ENCODE peak calls at places on chromosomes 12 and 14, in ten cellular contexts. I, C, R, Q, U, S, H, W, K and L are unnamed samples.

GRCh38 chr14:55756563-55756962 is 176.6 kb downstream of the KTN1 start:
- DNase-seq in I (no peak), C (no peak), R (no peak), Q (no peak), U (no peak), S (no peak), H (no peak), W (no peak), K (no peak), L (no peak)

GRCh38 chr14:65551019-65551643 is 138.6 kb downstream of the FUT8 start:
- DNase-seq in I (no peak), C (no peak), R (no peak), Q (no peak), U (no peak), S (no peak), H (no peak), W (no peak), K (no peak), L (no peak)

GRCh38 chr12:131119936-131120335 is 166.2 kb downstream of the ADGRD1 start:
- DNase-seq in I (peak), C (peak), R (no peak), Q (no peak), U (no peak), S (no peak), H (no peak), W (no peak), K (no peak), L (no peak)

GRCh38 chr14:65637780-65638179 is 225.2 kb downstream of the FUT8 start:
- DNase-seq in I (no peak), C (no peak), R (no peak), Q (no peak), U (peak), S (no peak), H (no peak), W (peak), K (no peak), L (no peak)

GRCh38 chr14:24316597-24316950 is 5.3 kb downstream of the LTB4R start:
- DNase-seq in I (no peak), C (no peak), R (no peak), Q (no peak), U (no peak), S (no peak), H (no peak), W (no peak), K (no peak), L (no peak)

GRCh38 chr14:42731480-42731879 is 1124.8 kb downstream of the LRFN5 start:
- DNase-seq in I (no peak), C (no peak), R (no peak), Q (no peak), U (no peak), S (no peak), H (no peak), W (no peak), K (no peak), L (no peak)

GRCh38 chr14:24943024-24943423 is 106.9 kb downstream of the STXBP6 start:
- DNase-seq in I (no peak), C (no peak), R (no peak), Q (no peak), U (no peak), S (no peak), H (no peak), W (no peak), K (peak), L (no peak)

GRCh38 chr14:36519431-36520321 is at the start of gene NKX2-1:
- DNase-seq in I (no peak), C (no peak), R (no peak), Q (no peak), U (no peak), S (no peak), H (no peak), W (no peak), K (no peak), L (no peak)

GRCh38 chr14:27945512-27945911 is 821.1 kb upstream of the FOXG1 start:
- DNase-seq in I (no peak), C (no peak), R (no peak), Q (no peak), U (no peak), S (no peak), H (no peak), W (no peak), K (no peak), L (no peak)

GRCh38 chr14:61584258-61584657 is 111.1 kb upstream of the HIF1A start:
- DNase-seq in I (no peak), C (no peak), R (no peak), Q (no peak), U (no peak), S (no peak), H (no peak), W (no peak), K (no peak), L (no peak)

GRCh38 chr14:78157855-78158436 is 12.2 kb upstream of the NRXN3 start:
- DNase-seq in I (no peak), C (no peak), R (peak), Q (peak), U (no peak), S (no peak), H (no peak), W (no peak), K (no peak), L (no peak)

GRCh38 chr12:87216436-87216835 is 812.8 kb downstream of the C12orf50 start:
- DNase-seq in I (no peak), C (no peak), R (no peak), Q (no peak), U (no peak), S (no peak), H (no peak), W (no peak), K (no peak), L (no peak)

GRCh38 chr12:94046626-94047410 is 101.6 kb upstream of the PLXNC1 start:
- DNase-seq in I (no peak), C (no peak), R (no peak), Q (peak), U (no peak), S (no peak), H (no peak), W (no peak), K (no peak), L (no peak)

GRCh38 chr14:95817271-95817670 is 59.4 kb upstream of the TUNAR start:
- DNase-seq in I (no peak), C (no peak), R (no peak), Q (no peak), U (no peak), S (no peak), H (no peak), W (no peak), K (no peak), L (no peak)

GRCh38 chr14:99363616-99364290 is 91.8 kb upstream of the BCL11B start:
- DNase-seq in I (no peak), C (peak), R (no peak), Q (no peak), U (no peak), S (no peak), H (no peak), W (no peak), K (no peak), L (no peak)

GRCh38 chr12:53290661-53291060 is 4.7 kb upstream of the PFDN5 start:
- DNase-seq in I (no peak), C (no peak), R (no peak), Q (no peak), U (no peak), S (no peak), H (no peak), W (no peak), K (no peak), L (no peak)

GRCh38 chr14:95609398-95609990 is 74.6 kb downstream of the GLRX5 start:
- DNase-seq in I (no peak), C (no peak), R (peak), Q (peak), U (no peak), S (no peak), H (no peak), W (peak), K (no peak), L (no peak)

GRCh38 chr12:14768823-14769405 is 34.4 kb downstream of the WBP11 start:
- DNase-seq in I (no peak), C (no peak), R (no peak), Q (no peak), U (no peak), S (no peak), H (peak), W (no peak), K (no peak), L (no peak)

GRCh38 chr14:105980224-105980623 is 453.8 kb downstream of the TMEM121 start:
- DNase-seq in I (no peak), C (no peak), R (no peak), Q (no peak), U (no peak), S (no peak), H (no peak), W (no peak), K (no peak), L (no peak)

GRCh38 chr12:103823871-103824270 is 17.2 kb downstream of the NT5DC3 start:
- DNase-seq in I (no peak), C (no peak), R (no peak), Q (no peak), U (no peak), S (no peak), H (no peak), W (no peak), K (no peak), L (no peak)

GRCh38 chr12:130672122-130672825 is 43.8 kb downstream of the RIMBP2 start:
- DNase-seq in I (peak), C (no peak), R (no peak), Q (no peak), U (no peak), S (no peak), H (no peak), W (no peak), K (no peak), L (no peak)

GRCh38 chr12:95532851-95533250 is 18.4 kb downstream of the USP44 start:
- DNase-seq in I (no peak), C (no peak), R (peak), Q (no peak), U (no peak), S (no peak), H (no peak), W (no peak), K (no peak), L (no peak)

GRCh38 chr14:93984070-93984469 is 7.7 kb upstream of the ASB2 start:
- DNase-seq in I (no peak), C (no peak), R (no peak), Q (no peak), U (no peak), S (no peak), H (no peak), W (no peak), K (no peak), L (no peak)

GRCh38 chr12:63889236-63889635 is 44.7 kb downstream of the SRGAP1 start:
- DNase-seq in I (no peak), C (no peak), R (no peak), Q (no peak), U (no peak), S (no peak), H (no peak), W (no peak), K (no peak), L (no peak)

GRCh38 chr12:57514720-57515467 is 5.4 kb downstream of the DDIT3 start:
- DNase-seq in I (peak), C (no peak), R (no peak), Q (no peak), U (no peak), S (no peak), H (no peak), W (no peak), K (no peak), L (no peak)

GRCh38 chr12:67704071-67704470 is 55.5 kb downstream of the DYRK2 start:
- DNase-seq in I (no peak), C (no peak), R (no peak), Q (no peak), U (no peak), S (no peak), H (no peak), W (no peak), K (no peak), L (no peak)

GRCh38 chr14:96264200-96264553 is 8.2 kb downstream of the BDKRB1 start:
- DNase-seq in I (no peak), C (no peak), R (no peak), Q (no peak), U (no peak), S (no peak), H (no peak), W (no peak), K (no peak), L (no peak)

GRCh38 chr12:72081787-72082186 is 143.1 kb downstream of the TPH2 start:
- DNase-seq in I (no peak), C (no peak), R (no peak), Q (no peak), U (no peak), S (no peak), H (no peak), W (no peak), K (no peak), L (no peak)

GRCh38 chr12:111248981-111249380 is 119.9 kb downstream of the PHETA1 start:
- DNase-seq in I (no peak), C (no peak), R (no peak), Q (no peak), U (no peak), S (no peak), H (no peak), W (no peak), K (no peak), L (no peak)

GRCh38 chr12:58316926-58317325 is 375.6 kb downstream of the ATP23 start:
- DNase-seq in I (no peak), C (no peak), R (no peak), Q (no peak), U (no peak), S (no peak), H (no peak), W (no peak), K (no peak), L (no peak)

GRCh38 chr12:82479511-82479910 is 121.2 kb downstream of the METTL25 start:
- DNase-seq in I (no peak), C (no peak), R (no peak), Q (no peak), U (no peak), S (no peak), H (no peak), W (no peak), K (no peak), L (no peak)

GRCh38 chr14:83709116-83709515 is 1820.8 kb upstream of the FLRT2 start:
- DNase-seq in I (no peak), C (no peak), R (no peak), Q (no peak), U (no peak), S (no peak), H (no peak), W (no peak), K (no peak), L (no peak)

GRCh38 chr14:23129759-23130316 is 10.8 kb upstream of the CEBPE start:
- DNase-seq in I (no peak), C (no peak), R (no peak), Q (no peak), U (no peak), S (no peak), H (no peak), W (no peak), K (no peak), L (no peak)

GRCh38 chr12:123808167-123808566 is 46.1 kb downstream of the DNAH10 start:
- DNase-seq in I (no peak), C (no peak), R (peak), Q (no peak), U (no peak), S (no peak), H (no peak), W (peak), K (no peak), L (no peak)

GRCh38 chr12:39824505-39825198 is 205.0 kb upstream of the ABCD2 start:
- DNase-seq in I (no peak), C (no peak), R (peak), Q (no peak), U (no peak), S (no peak), H (no peak), W (no peak), K (no peak), L (no peak)

GRCh38 chr14:99729991-99730875 is 46.1 kb downstream of the CYP46A1 start:
- DNase-seq in I (peak), C (peak), R (peak), Q (peak), U (peak), S (peak), H (peak), W (peak), K (peak), L (peak)

GRCh38 chr12:67193705-67194104 is 75.5 kb upstream of the CAND1 start:
- DNase-seq in I (no peak), C (no peak), R (peak), Q (peak), U (peak), S (no peak), H (no peak), W (no peak), K (no peak), L (no peak)

GRCh38 chr14:61736751-61737150 is 25.5 kb upstream of the SNAPC1 start:
- DNase-seq in I (no peak), C (no peak), R (no peak), Q (no peak), U (no peak), S (no peak), H (no peak), W (no peak), K (no peak), L (no peak)

GRCh38 chr14:93035917-93036651 is 79.6 kb downstream of the ITPK1 start:
- DNase-seq in I (no peak), C (no peak), R (peak), Q (no peak), U (no peak), S (no peak), H (no peak), W (no peak), K (peak), L (no peak)

GRCh38 chr12:108277613-108278012 is 61.5 kb downstream of the CMKLR1 start:
- DNase-seq in I (no peak), C (no peak), R (no peak), Q (no peak), U (no peak), S (no peak), H (no peak), W (no peak), K (no peak), L (no peak)

GRCh38 chr14:72615511-72616121 is 278.3 kb downstream of the DPF3 start:
- DNase-seq in I (peak), C (no peak), R (no peak), Q (no peak), U (no peak), S (no peak), H (no peak), W (no peak), K (peak), L (no peak)

GRCh38 chr14:72613975-72614319 is 280.0 kb downstream of the DPF3 start:
- DNase-seq in I (no peak), C (no peak), R (no peak), Q (no peak), U (no peak), S (no peak), H (no peak), W (no peak), K (no peak), L (no peak)

GRCh38 chr14:72616294-72616693 is 277.6 kb downstream of the DPF3 start:
- DNase-seq in I (no peak), C (no peak), R (no peak), Q (no peak), U (no peak), S (no peak), H (no peak), W (no peak), K (no peak), L (no peak)

GRCh38 chr14:72614365-72614764 is 279.5 kb downstream of the DPF3 start:
- DNase-seq in I (no peak), C (no peak), R (no peak), Q (no peak), U (no peak), S (no peak), H (no peak), W (no peak), K (no peak), L (no peak)

DNA sequence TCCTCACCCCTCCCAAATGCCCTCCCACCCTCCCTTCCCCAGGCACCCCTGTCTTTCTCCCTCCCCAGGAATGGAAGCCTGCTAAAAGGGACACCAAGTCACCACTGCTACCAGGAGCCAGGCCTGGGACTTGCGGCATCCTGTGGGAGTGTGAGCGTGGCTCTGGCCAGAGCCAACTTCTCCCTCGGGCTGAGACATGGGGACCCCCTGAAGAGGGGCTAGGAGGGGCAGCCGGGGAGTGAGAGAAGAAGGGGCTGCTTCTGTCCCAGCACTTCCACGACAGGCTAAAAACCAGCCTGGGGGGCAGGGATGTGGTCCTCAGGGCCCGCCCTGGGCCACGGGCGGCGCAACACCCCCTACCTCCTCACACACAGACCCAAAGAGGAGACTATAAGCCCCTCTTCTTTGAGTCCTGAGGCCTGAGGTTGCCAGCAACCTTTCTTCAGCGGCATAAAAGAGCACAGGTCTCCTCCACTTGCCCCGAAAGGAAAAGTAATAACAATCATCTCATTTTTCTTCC is 278.9 kb downstream of the DPF3 start:
- DNase-seq in I (no peak), C (no peak), R (no peak), Q (no peak), U (no peak), S (no peak), H (no peak), W (no peak), K (no peak), L (no peak)
- H3K27ac ChIP-seq in I (no peak), C (no peak), R (no peak), Q (peak), U (no peak), S (no peak), H (no peak), W (no peak), K (peak), L (no peak)

DNA sequence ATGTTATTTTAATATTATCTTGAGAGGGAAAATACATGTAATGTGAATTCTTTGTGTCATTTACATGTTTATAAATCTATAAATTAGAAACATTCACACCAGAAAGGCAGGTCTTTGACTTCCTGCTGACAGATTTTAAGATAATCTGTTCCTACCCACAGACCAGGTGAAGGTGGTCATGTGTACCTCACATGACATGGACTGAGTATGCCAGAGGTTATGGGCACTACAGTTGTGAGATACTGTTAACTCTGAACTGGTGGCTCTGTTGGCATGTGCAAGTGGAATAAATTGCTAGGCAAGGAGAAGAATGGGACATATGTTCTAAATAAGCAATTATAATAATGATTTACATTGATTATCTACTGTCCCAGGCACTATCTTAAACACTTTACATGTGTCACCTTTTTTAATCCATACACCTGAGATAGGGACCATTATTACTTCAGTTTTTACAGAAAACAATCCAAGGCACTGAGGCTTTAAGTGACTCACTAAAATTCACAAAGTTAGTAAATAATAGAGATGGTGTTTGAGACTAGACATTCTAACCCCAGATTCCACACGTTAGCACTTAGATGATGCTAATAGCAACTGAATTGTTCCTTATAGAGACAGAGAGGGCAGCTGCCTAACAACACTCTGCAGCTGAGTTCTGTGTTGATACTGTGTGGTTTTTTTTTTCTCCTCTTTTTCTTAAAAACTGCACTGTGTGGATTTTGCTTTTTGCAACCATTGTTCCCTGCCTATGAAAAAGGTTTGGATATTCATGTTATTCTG is 23.8 kb downstream of the SLC16A7 start:
- DNase-seq in I (no peak), C (no peak), R (no peak), Q (no peak), U (no peak), S (no peak), H (no peak), W (no peak), K (no peak), L (no peak)
- H3K27ac ChIP-seq in I (no peak), C (no peak), R (no peak), Q (peak), U (no peak), S (no peak), H (no peak), W (no peak), K (peak), L (no peak)

GRCh38 chr12:122523846-122524718 is 2.7 kb downstream of the RSRC2 start:
- DNase-seq in I (no peak), C (no peak), R (no peak), Q (no peak), U (no peak), S (no peak), H (no peak), W (no peak), K (no peak), L (no peak)
- H3K27ac ChIP-seq in I (peak), C (no peak), R (peak), Q (no peak), U (peak), S (no peak), H (peak), W (no peak), K (peak), L (peak)

DNA sequence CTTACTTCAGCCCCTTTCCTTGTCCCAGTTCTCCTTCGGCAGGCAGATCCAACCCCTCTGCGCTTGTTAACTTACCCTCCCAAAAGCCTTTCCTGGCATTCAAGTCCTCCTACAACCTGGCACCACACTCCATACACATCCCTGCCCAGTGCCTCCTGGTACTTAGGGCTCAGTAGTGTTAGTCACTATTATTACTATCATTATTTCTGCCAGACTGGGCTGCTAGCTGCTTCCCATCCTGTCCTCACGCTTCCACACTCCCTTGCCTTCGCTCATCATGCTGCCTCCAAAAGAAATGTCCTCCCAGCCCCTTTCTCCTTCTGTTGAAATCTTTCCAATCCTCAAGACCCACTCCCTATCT is 1.6 kb upstream of the HDAC7 start:
- DNase-seq in I (no peak), C (no peak), R (no peak), Q (no peak), U (no peak), S (no peak), H (no peak), W (no peak), K (peak), L (no peak)
- H3K27ac ChIP-seq in I (peak), C (peak), R (no peak), Q (peak), U (no peak), S (no peak), H (peak), W (peak), K (peak), L (peak)